ENCODE peak calls at places on chromosome 13, in six cellular contexts. Y is effector memory CD4-positive, alpha-beta T cell; R is HT-29; N is G401; T is IMR-90; W is stimulated activated CD4-positive, alpha-beta T cell treated with anti-CD3 and anti-CD28 coated beads, Interleukin-4, amount 100 ng/mL, for 48 hours. P is an unnamed sample.

GRCh38 chr13:96020155-96020575 is 33.0 kb downstream of the UGGT2 start:
- DNase-seq in N (peak; percentile 55), R (peak; percentile 78), W (no peak), Y (no peak), T (peak; percentile 67), P (no peak)

GRCh38 chr13:112244495-112245177 is 131.5 kb upstream of the SPACA7 start:
- DNase-seq in R (no peak), N (no peak), T (no peak), W (no peak), Y (no peak), P (no peak)

GRCh38 chr13:114044486-114044885 is 70.6 kb upstream of the C13orf46 start:
- DNase-seq in N (no peak), T (peak; percentile 40), R (no peak), W (no peak), Y (no peak), P (no peak)

GRCh38 chr13:45615501-45616101 is at the start of gene ERICH6B:
- DNase-seq in Y (no peak), T (peak; percentile 7), R (no peak), W (no peak), N (peak; percentile 7), P (no peak)

GRCh38 chr13:68027311-68027710 is 797.2 kb upstream of the PCDH9 start:
- DNase-seq in R (no peak), N (no peak), T (no peak), Y (no peak), W (no peak), P (no peak)

GRCh38 chr13:30143671-30144400 is 163.5 kb downstream of the KATNAL1 start:
- DNase-seq in Y (no peak), T (peak; percentile 81), R (peak; percentile 39), W (no peak), N (no peak), P (no peak)

GRCh38 chr13:43573361-43573740 is 213.4 kb downstream of the ENOX1 start:
- DNase-seq in Y (no peak), R (no peak), T (no peak), N (no peak), W (no peak), P (no peak)

GRCh38 chr13:110925023-110925608 is 10.2 kb upstream of the ANKRD10 start:
- DNase-seq in N (peak; percentile 17), T (no peak), Y (no peak), R (no peak), W (no peak), P (no peak)

GRCh38 chr13:29977721-29978120 is 127.3 kb upstream of the UBL3 start:
- DNase-seq in R (no peak), T (peak; percentile 49), N (no peak), W (no peak), Y (no peak), P (no peak)

GRCh38 chr13:111382411-111382810 is 62.0 kb downstream of the TEX29 start:
- DNase-seq in Y (no peak), W (no peak), N (no peak), R (no peak), T (no peak), P (no peak)